ENCODE peak calls at places on chromosomes 2 and 18, in seven cellular contexts. One of them, this sample, is unnamed.

GRCh38 chr2:123546348-123546747 is 478.7 kb upstream of the CNTNAP5 start:
- DNase-seq in AG09309: no peak
- DNase-seq in foreskin fibroblast: no peak
- DNase-seq in Peyer's patch: no peak
- DNase-seq in brain microvascular endothelial cell: no peak
- DNase-seq in HepG2: no peak
- DNase-seq in fibroblast of villous mesenchyme: no peak
- DNase-seq in this sample: no peak

GRCh38 chr2:134282638-134283400 is 28.9 kb downstream of the MGAT5 start:
- DNase-seq in foreskin fibroblast: no peak
- DNase-seq in brain microvascular endothelial cell: no peak
- DNase-seq in AG09309: no peak
- DNase-seq in fibroblast of villous mesenchyme: peak; percentile 20
- DNase-seq in Peyer's patch: peak; percentile 63
- DNase-seq in HepG2: no peak
- DNase-seq in this sample: no peak

GRCh38 chr2:84317135-84317534 is 141.9 kb downstream of the SUCLG1 start:
- DNase-seq in AG09309: no peak
- DNase-seq in brain microvascular endothelial cell: no peak
- DNase-seq in Peyer's patch: no peak
- DNase-seq in fibroblast of villous mesenchyme: no peak
- DNase-seq in HepG2: no peak
- DNase-seq in foreskin fibroblast: no peak
- DNase-seq in this sample: no peak

GRCh38 chr2:109497447-109497846 is 116.3 kb downstream of the SEPTIN10 start:
- DNase-seq in fibroblast of villous mesenchyme: peak; percentile 41
- DNase-seq in brain microvascular endothelial cell: peak; percentile 73
- DNase-seq in foreskin fibroblast: peak; percentile 93
- DNase-seq in AG09309: peak; percentile 57
- DNase-seq in Peyer's patch: no peak
- DNase-seq in HepG2: no peak
- DNase-seq in this sample: peak; percentile 38

GRCh38 chr2:8171608-8172007 is 510.2 kb upstream of the ID2 start:
- DNase-seq in foreskin fibroblast: no peak
- DNase-seq in fibroblast of villous mesenchyme: no peak
- DNase-seq in brain microvascular endothelial cell: peak; percentile 54
- DNase-seq in AG09309: no peak
- DNase-seq in HepG2: no peak
- DNase-seq in Peyer's patch: no peak
- DNase-seq in this sample: peak; percentile 55

GRCh38 chr2:191246820-191247380 is 1.7 kb downstream of the MYO1B start:
- DNase-seq in fibroblast of villous mesenchyme: peak; percentile 40
- DNase-seq in AG09309: no peak
- DNase-seq in HepG2: no peak
- DNase-seq in Peyer's patch: no peak
- DNase-seq in foreskin fibroblast: no peak
- DNase-seq in brain microvascular endothelial cell: no peak
- DNase-seq in this sample: peak; percentile 31

GRCh38 chr2:163664610-163665009 is 71.2 kb downstream of the FIGN start:
- DNase-seq in fibroblast of villous mesenchyme: peak; percentile 97
- DNase-seq in HepG2: peak; percentile 36
- DNase-seq in brain microvascular endothelial cell: peak; percentile 56
- DNase-seq in Peyer's patch: no peak
- DNase-seq in foreskin fibroblast: peak; percentile 53
- DNase-seq in AG09309: peak; percentile 67
- DNase-seq in this sample: peak; percentile 80

GRCh38 chr2:162233197-162233596 is 10.0 kb downstream of the FAP start:
- DNase-seq in brain microvascular endothelial cell: peak; percentile 47
- DNase-seq in Peyer's patch: no peak
- DNase-seq in HepG2: no peak
- DNase-seq in AG09309: no peak
- DNase-seq in fibroblast of villous mesenchyme: peak; percentile 87
- DNase-seq in foreskin fibroblast: peak; percentile 77
- DNase-seq in this sample: peak; percentile 81

GRCh38 chr2:43178055-43178598 is 48.3 kb downstream of the ZFP36L2 start:
- DNase-seq in Peyer's patch: no peak
- DNase-seq in brain microvascular endothelial cell: no peak
- DNase-seq in AG09309: no peak
- DNase-seq in foreskin fibroblast: no peak
- DNase-seq in HepG2: no peak
- DNase-seq in fibroblast of villous mesenchyme: no peak
- DNase-seq in this sample: no peak

GRCh38 chr2:7357993-7358392 is 440.8 kb downstream of the RNF144A start:
- DNase-seq in foreskin fibroblast: no peak
- DNase-seq in AG09309: no peak
- DNase-seq in Peyer's patch: no peak
- DNase-seq in fibroblast of villous mesenchyme: no peak
- DNase-seq in HepG2: no peak
- DNase-seq in brain microvascular endothelial cell: no peak
- DNase-seq in this sample: no peak

GRCh38 chr18:58041633-58042032 is 2.4 kb upstream of the NEDD4L start:
- DNase-seq in Peyer's patch: peak; percentile 60
- DNase-seq in brain microvascular endothelial cell: no peak
- DNase-seq in fibroblast of villous mesenchyme: no peak
- DNase-seq in foreskin fibroblast: no peak
- DNase-seq in AG09309: no peak
- DNase-seq in HepG2: peak; percentile 27
- DNase-seq in this sample: no peak

GRCh38 chr18:820591-821170 is 8.6 kb upstream of the YES1 start:
- DNase-seq in brain microvascular endothelial cell: no peak
- DNase-seq in foreskin fibroblast: no peak
- DNase-seq in Peyer's patch: no peak
- DNase-seq in fibroblast of villous mesenchyme: no peak
- DNase-seq in HepG2: no peak
- DNase-seq in AG09309: no peak
- DNase-seq in this sample: no peak

GRCh38 chr2:216339456-216340279 is 32.6 kb downstream of the MARCHF4 start:
- DNase-seq in HepG2: no peak
- DNase-seq in AG09309: no peak
- DNase-seq in Peyer's patch: no peak
- DNase-seq in fibroblast of villous mesenchyme: peak; percentile 72
- DNase-seq in foreskin fibroblast: no peak
- DNase-seq in brain microvascular endothelial cell: no peak
- DNase-seq in this sample: peak; percentile 81
- TF ChIP-seq CTCF in HepG2: no peak
- TF ChIP-seq CTCF in AG09309: peak; percentile 12
- TF ChIP-seq CTCF in Peyer's patch: no peak
- TF ChIP-seq CTCF in fibroblast of villous mesenchyme: peak; percentile 32
- TF ChIP-seq CTCF in foreskin fibroblast: peak; percentile 18
- TF ChIP-seq CTCF in brain microvascular endothelial cell: peak; percentile 32
- TF ChIP-seq CTCF in this sample: peak; percentile 26

GRCh38 chr2:27306136-27306535 is 2.1 kb downstream of the UCN start:
- DNase-seq in brain microvascular endothelial cell: no peak
- DNase-seq in Peyer's patch: no peak
- DNase-seq in foreskin fibroblast: no peak
- DNase-seq in fibroblast of villous mesenchyme: no peak
- DNase-seq in AG09309: no peak
- DNase-seq in HepG2: no peak
- DNase-seq in this sample: no peak
- H3K4me3 ChIP-seq in brain microvascular endothelial cell: no peak overlapping the region
- H3K4me3 ChIP-seq in Peyer's patch: peak overlapping the region; percentile 25
- H3K4me3 ChIP-seq in foreskin fibroblast: no peak overlapping the region
- H3K4me3 ChIP-seq in fibroblast of villous mesenchyme: no peak overlapping the region
- H3K4me3 ChIP-seq in AG09309: no peak overlapping the region
- H3K4me3 ChIP-seq in HepG2: no peak overlapping the region
- H3K4me3 ChIP-seq in this sample: no peak overlapping the region

GRCh38 chr2:144304127-144304665 is 215.7 kb downstream of the ZEB2 start:
- DNase-seq in foreskin fibroblast: no peak
- DNase-seq in Peyer's patch: no peak
- DNase-seq in AG09309: no peak
- DNase-seq in HepG2: no peak
- DNase-seq in fibroblast of villous mesenchyme: no peak
- DNase-seq in brain microvascular endothelial cell: no peak
- DNase-seq in this sample: no peak

GRCh38 chr2:144310484-144310883 is 209.4 kb downstream of the ZEB2 start:
- DNase-seq in AG09309: no peak
- DNase-seq in HepG2: no peak
- DNase-seq in fibroblast of villous mesenchyme: no peak
- DNase-seq in Peyer's patch: no peak
- DNase-seq in foreskin fibroblast: no peak
- DNase-seq in brain microvascular endothelial cell: no peak
- DNase-seq in this sample: no peak

GRCh38 chr2:144310889-144311608 is 208.9 kb downstream of the ZEB2 start:
- DNase-seq in AG09309: no peak
- DNase-seq in foreskin fibroblast: no peak
- DNase-seq in HepG2: no peak
- DNase-seq in fibroblast of villous mesenchyme: no peak
- DNase-seq in brain microvascular endothelial cell: no peak
- DNase-seq in Peyer's patch: no peak
- DNase-seq in this sample: no peak

GRCh38 chr2:144307711-144308110 is 212.2 kb downstream of the ZEB2 start:
- DNase-seq in brain microvascular endothelial cell: no peak
- DNase-seq in AG09309: no peak
- DNase-seq in Peyer's patch: no peak
- DNase-seq in foreskin fibroblast: no peak
- DNase-seq in fibroblast of villous mesenchyme: no peak
- DNase-seq in HepG2: no peak
- DNase-seq in this sample: no peak
- TF ChIP-seq CTCF in brain microvascular endothelial cell: no peak
- TF ChIP-seq CTCF in AG09309: no peak
- TF ChIP-seq CTCF in Peyer's patch: no peak
- TF ChIP-seq CTCF in foreskin fibroblast: no peak
- TF ChIP-seq CTCF in fibroblast of villous mesenchyme: no peak
- TF ChIP-seq CTCF in HepG2: no peak
- TF ChIP-seq CTCF in this sample: no peak

GRCh38 chr2:86078801-86079545 is 26.7 kb downstream of the POLR1A start:
- DNase-seq in Peyer's patch: peak; percentile 70
- DNase-seq in AG09309: no peak
- DNase-seq in HepG2: no peak
- DNase-seq in fibroblast of villous mesenchyme: peak; percentile 78
- DNase-seq in foreskin fibroblast: no peak
- DNase-seq in brain microvascular endothelial cell: peak; percentile 40
- DNase-seq in this sample: peak; percentile 80
- H3K4me3 ChIP-seq in Peyer's patch: no peak overlapping the region
- H3K4me3 ChIP-seq in AG09309: no peak overlapping the region
- H3K4me3 ChIP-seq in HepG2: no peak overlapping the region
- H3K4me3 ChIP-seq in fibroblast of villous mesenchyme: no peak overlapping the region
- H3K4me3 ChIP-seq in foreskin fibroblast: no peak overlapping the region
- H3K4me3 ChIP-seq in brain microvascular endothelial cell: no peak overlapping the region
- H3K4me3 ChIP-seq in this sample: no peak overlapping the region

GRCh38 chr2:202104286-202104870 is 31.3 kb downstream of the KIAA2012 start:
- DNase-seq in foreskin fibroblast: peak; percentile 44
- DNase-seq in brain microvascular endothelial cell: peak; percentile 65
- DNase-seq in fibroblast of villous mesenchyme: peak; percentile 77
- DNase-seq in AG09309: no peak
- DNase-seq in HepG2: peak; percentile 36
- DNase-seq in Peyer's patch: peak; percentile 68
- DNase-seq in this sample: peak; percentile 73
- TF ChIP-seq CTCF in foreskin fibroblast: peak; percentile 75
- TF ChIP-seq CTCF in brain microvascular endothelial cell: peak; percentile 96
- TF ChIP-seq CTCF in fibroblast of villous mesenchyme: peak; percentile 91
- TF ChIP-seq CTCF in AG09309: peak; percentile 86
- TF ChIP-seq CTCF in HepG2: peak; percentile 87
- TF ChIP-seq CTCF in Peyer's patch: peak; percentile 48
- TF ChIP-seq CTCF in this sample: peak; percentile 89

GRCh38 chr18:37567994-37568359 is 2.4 kb upstream of the CELF4 start:
- DNase-seq in AG09309: no peak
- DNase-seq in brain microvascular endothelial cell: no peak
- DNase-seq in HepG2: no peak
- DNase-seq in fibroblast of villous mesenchyme: no peak
- DNase-seq in foreskin fibroblast: no peak
- DNase-seq in Peyer's patch: no peak
- DNase-seq in this sample: no peak
- H3K4me3 ChIP-seq in AG09309: no peak overlapping the region
- H3K4me3 ChIP-seq in brain microvascular endothelial cell: no peak overlapping the region
- H3K4me3 ChIP-seq in HepG2: no peak overlapping the region
- H3K4me3 ChIP-seq in fibroblast of villous mesenchyme: no peak overlapping the region
- H3K4me3 ChIP-seq in foreskin fibroblast: no peak overlapping the region
- H3K4me3 ChIP-seq in Peyer's patch: no peak overlapping the region
- H3K4me3 ChIP-seq in this sample: peak overlapping the region; percentile 74

GRCh38 chr2:65553504-65554074 is 121.2 kb upstream of the SPRED2 start:
- DNase-seq in foreskin fibroblast: no peak
- DNase-seq in HepG2: no peak
- DNase-seq in Peyer's patch: no peak
- DNase-seq in fibroblast of villous mesenchyme: no peak
- DNase-seq in AG09309: no peak
- DNase-seq in brain microvascular endothelial cell: no peak
- DNase-seq in this sample: no peak
- TF ChIP-seq CTCF in foreskin fibroblast: no peak
- TF ChIP-seq CTCF in HepG2: no peak
- TF ChIP-seq CTCF in Peyer's patch: no peak
- TF ChIP-seq CTCF in fibroblast of villous mesenchyme: no peak
- TF ChIP-seq CTCF in AG09309: no peak
- TF ChIP-seq CTCF in brain microvascular endothelial cell: no peak
- TF ChIP-seq CTCF in this sample: no peak

GRCh38 chr2:136381245-136381644 is 263.3 kb upstream of the CXCR4 start:
- DNase-seq in AG09309: no peak
- DNase-seq in HepG2: no peak
- DNase-seq in fibroblast of villous mesenchyme: no peak
- DNase-seq in brain microvascular endothelial cell: no peak
- DNase-seq in foreskin fibroblast: no peak
- DNase-seq in Peyer's patch: no peak
- DNase-seq in this sample: no peak

GRCh38 chr2:136381722-136382633 is 264.0 kb upstream of the CXCR4 start:
- DNase-seq in Peyer's patch: peak; percentile 90
- DNase-seq in foreskin fibroblast: no peak
- DNase-seq in fibroblast of villous mesenchyme: no peak
- DNase-seq in AG09309: no peak
- DNase-seq in brain microvascular endothelial cell: no peak
- DNase-seq in HepG2: no peak
- DNase-seq in this sample: no peak

GRCh38 chr2:136384541-136385303 is 266.8 kb upstream of the CXCR4 start:
- DNase-seq in foreskin fibroblast: no peak
- DNase-seq in AG09309: peak; percentile 1
- DNase-seq in fibroblast of villous mesenchyme: peak; percentile 48
- DNase-seq in HepG2: peak; percentile 35
- DNase-seq in brain microvascular endothelial cell: peak; percentile 26
- DNase-seq in Peyer's patch: no peak
- DNase-seq in this sample: peak; percentile 47

GRCh38 chr2:136386046-136386445 is 268.1 kb upstream of the CXCR4 start:
- DNase-seq in foreskin fibroblast: no peak
- DNase-seq in fibroblast of villous mesenchyme: peak; percentile 8
- DNase-seq in brain microvascular endothelial cell: no peak
- DNase-seq in Peyer's patch: no peak
- DNase-seq in AG09309: no peak
- DNase-seq in HepG2: no peak
- DNase-seq in this sample: no peak

GRCh38 chr2:136383161-136383560 is 265.2 kb upstream of the CXCR4 start:
- DNase-seq in brain microvascular endothelial cell: no peak
- DNase-seq in AG09309: no peak
- DNase-seq in fibroblast of villous mesenchyme: no peak
- DNase-seq in Peyer's patch: no peak
- DNase-seq in HepG2: no peak
- DNase-seq in foreskin fibroblast: no peak
- DNase-seq in this sample: no peak
- H3K4me3 ChIP-seq in brain microvascular endothelial cell: no peak overlapping the region
- H3K4me3 ChIP-seq in AG09309: no peak overlapping the region
- H3K4me3 ChIP-seq in fibroblast of villous mesenchyme: no peak overlapping the region
- H3K4me3 ChIP-seq in Peyer's patch: no peak overlapping the region
- H3K4me3 ChIP-seq in HepG2: no peak overlapping the region
- H3K4me3 ChIP-seq in foreskin fibroblast: no peak overlapping the region
- H3K4me3 ChIP-seq in this sample: no peak overlapping the region